ENCODE peak calls at places on chromosome 4, in six cellular contexts. G is Kasumi-1; O is H7; F is effector memory CD8-positive, alpha-beta T cell; D is NCI-H2081; P is naive thymus-derived CD8-positive, alpha-beta T cell. T is an unnamed sample.

GRCh38 chr4:71275004-71275403 is 63.8 kb upstream of the SLC4A4 start:
- DNase-seq in O (no peak), D (no peak), P (no peak), G (no peak), F (no peak), T (peak)

GRCh38 chr4:5371415-5372190 is 320.3 kb downstream of the STK32B start:
- DNase-seq in P (no peak), O (no peak), D (no peak), G (no peak), F (no peak), T (peak)

GRCh38 chr4:88765729-88766128 is 68.1 kb upstream of the NAP1L5 start:
- DNase-seq in P (no peak), G (no peak), F (no peak), D (no peak), O (no peak), T (peak)

GRCh38 chr4:14165253-14165942 is 537.9 kb upstream of the BOD1L1 start:
- DNase-seq in O (no peak), F (no peak), D (no peak), P (no peak), G (peak), T (no peak)

GRCh38 chr4:33579951-33580350 is 2664.4 kb downstream of the ARAP2 start:
- DNase-seq in O (no peak), P (no peak), D (no peak), G (no peak), F (no peak), T (no peak)

GRCh38 chr4:24470681-24471622 is 113.4 kb downstream of the DHX15 start:
- DNase-seq in D (peak), P (no peak), G (peak), O (peak), F (peak), T (peak)

GRCh38 chr4:103318327-103318726 is 120.2 kb upstream of the CENPE start:
- DNase-seq in F (no peak), G (no peak), O (no peak), D (no peak), P (no peak), T (no peak)

GRCh38 chr4:154549894-154550790 is at the start of gene PLRG1:
- DNase-seq in D (peak), G (peak), O (peak), P (peak), F (peak), T (peak)

GRCh38 chr4:169619518-169619957 is 840 bp upstream of the CLCN3 start:
- DNase-seq in G (peak), F (peak), O (peak), D (peak), P (peak), T (peak)

GRCh38 chr4:145566086-145566708 is 53.0 kb upstream of the MMAA start:
- DNase-seq in F (no peak), G (no peak), P (no peak), D (no peak), O (no peak), T (no peak)

GRCh38 chr4:36904823-36905222 is 339.7 kb upstream of the NWD2 start:
- DNase-seq in P (no peak), G (no peak), O (no peak), D (no peak), F (no peak), T (no peak)

GRCh38 chr4:48073567-48074103 is 57.1 kb downstream of the NIPAL1 start:
- DNase-seq in D (no peak), G (no peak), O (no peak), F (no peak), P (no peak), T (no peak)

GRCh38 chr4:26288308-26288982 is 32.4 kb upstream of the RBPJ start:
- DNase-seq in F (no peak), O (no peak), G (peak), D (no peak), P (no peak), T (peak)